ENCODE peak calls at places on chromosomes 11 and 22, in five cellular contexts. R, H, U, W and V are unnamed samples.

GRCh38 chr11:111942826-111943225 is 5.7 kb downstream of the DIXDC1 start:
- DNase-seq in R (no peak), H (no peak), U (peak; percentile 18), W (no peak), V (no peak)

GRCh38 chr11:120132645-120133185 is 5.2 kb downstream of the TRIM29 start:
- DNase-seq in R (no peak), H (no peak), U (no peak), W (no peak), V (peak; percentile 13)

GRCh38 chr22:24247011-24247507 is 2.2 kb upstream of the GGT5 start:
- DNase-seq in R (no peak), H (no peak), U (peak; percentile 51), W (no peak), V (no peak)

GRCh38 chr11:45238724-45239123 is 47.4 kb downstream of the SYT13 start:
- DNase-seq in R (peak; percentile 23), H (no peak), U (peak; percentile 48), W (no peak), V (no peak)

GRCh38 chr11:95652002-95652472 is 137.5 kb downstream of the FAM76B start:
- DNase-seq in R (no peak), H (no peak), U (no peak), W (no peak), V (no peak)

GRCh38 chr11:77299528-77299993 is 1.9 kb downstream of the GDPD4 start:
- DNase-seq in R (no peak), H (no peak), U (no peak), W (no peak), V (no peak)

GRCh38 chr11:32421992-32422391 is 13.3 kb downstream of the WT1 start:
- DNase-seq in R (no peak), H (no peak), U (no peak), W (no peak), V (no peak)

GRCh38 chr11:15159085-15159484 is 44.4 kb downstream of the INSC start:
- DNase-seq in R (peak; percentile 34), H (no peak), U (peak; percentile 67), W (no peak), V (peak; percentile 37)

GRCh38 chr11:67504950-67505561 is at the start of gene PITPNM1:
- DNase-seq in R (peak; percentile 82), H (no peak), U (peak; percentile 68), W (peak; percentile 66), V (peak; percentile 76)

GRCh38 chr11:35148163-35148562 is 9.2 kb downstream of the CD44 start:
- DNase-seq in R (no peak), H (no peak), U (no peak), W (no peak), V (no peak)

GRCh38 chr11:34075178-34075820 is 23.8 kb downstream of the CAPRIN1 start:
- DNase-seq in R (no peak), H (no peak), U (peak; percentile 66), W (no peak), V (no peak)

GRCh38 chr11:7278314-7278917 is 26.7 kb downstream of the SYT9 start:
- DNase-seq in R (peak; percentile 33), H (no peak), U (peak; percentile 16), W (peak; percentile 17), V (peak; percentile 37)

GRCh38 chr11:7270233-7270760 is 18.6 kb downstream of the SYT9 start:
- DNase-seq in R (no peak), H (no peak), U (no peak), W (no peak), V (no peak)

GRCh38 chr11:7279676-7280075 is 28.0 kb downstream of the SYT9 start:
- DNase-seq in R (no peak), H (no peak), U (no peak), W (no peak), V (no peak)

GRCh38 chr11:7272373-7272772 is 20.7 kb downstream of the SYT9 start:
- DNase-seq in R (no peak), H (no peak), U (no peak), W (no peak), V (no peak)

DNA sequence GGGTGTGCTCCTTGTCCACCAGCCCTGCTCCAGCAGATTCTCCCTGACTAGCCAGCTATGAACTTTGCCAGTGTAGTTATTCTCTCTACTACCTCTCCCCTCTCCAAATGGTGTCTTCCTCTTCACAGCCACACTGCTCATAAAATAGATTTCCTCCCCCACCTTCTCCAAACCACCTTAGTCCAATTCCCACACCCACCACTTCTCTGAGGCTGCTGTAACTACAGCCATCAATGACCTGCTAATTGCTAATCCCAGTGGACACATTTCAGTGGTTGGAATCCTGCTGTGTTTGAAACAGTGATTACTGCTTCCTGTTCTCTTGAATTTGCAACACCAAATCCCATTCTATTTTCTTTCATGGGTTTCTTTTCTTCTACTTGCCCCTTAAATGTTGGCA is 23.4 kb downstream of the SYT9 start:
- DNase-seq in R (no peak), H (no peak), U (no peak), W (no peak), V (no peak)
- H2AFZ ChIP-seq in R (no peak overlapping the region), H (no peak overlapping the region), U (no peak overlapping the region), W (no peak overlapping the region), V (no peak overlapping the region)

DNA sequence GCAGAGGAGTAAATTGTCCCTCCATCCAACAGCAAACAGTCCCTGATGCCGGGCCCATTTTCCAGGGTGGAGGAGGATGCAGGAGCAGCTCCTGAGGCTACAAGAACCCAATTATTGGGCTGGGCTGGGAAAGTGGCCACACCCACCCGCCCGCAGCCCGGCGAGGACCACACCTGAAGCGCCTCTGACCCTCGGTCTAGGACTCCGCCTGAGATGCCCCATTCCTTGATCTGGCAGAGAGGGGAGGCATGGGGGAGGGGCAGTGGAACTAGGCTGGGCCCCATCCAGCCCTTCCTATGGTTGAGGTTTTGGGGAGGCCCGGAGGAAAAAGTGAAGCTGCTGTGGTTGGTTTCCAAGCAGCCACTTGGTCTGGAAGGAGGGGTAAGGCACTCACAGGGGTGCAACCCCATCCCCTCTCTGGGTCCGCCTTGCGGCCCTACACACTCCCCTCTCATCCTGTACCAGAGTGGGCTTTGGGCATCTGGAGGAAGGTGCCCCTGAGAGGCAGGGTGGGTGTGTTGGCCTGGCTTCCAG is 2.4 kb upstream of the LGALS1 start:
- DNase-seq in R (no peak), H (no peak), U (no peak), W (no peak), V (no peak)
- H3K4ac ChIP-seq in R (no peak overlapping the region), H (no peak overlapping the region), U (no peak overlapping the region), W (no peak overlapping the region), V (no peak overlapping the region)

GRCh38 chr11:27720277-27720830 is 20.1 kb upstream of the BDNF start:
- DNase-seq in R (peak; percentile 68), H (no peak), U (peak; percentile 77), W (peak; percentile 88), V (peak; percentile 80)

GRCh38 chr11:27722117-27722844 is 22.0 kb upstream of the BDNF start:
- DNase-seq in R (no peak), H (no peak), U (peak; percentile 75), W (peak; percentile 36), V (peak; percentile 69)

GRCh38 chr11:27719575-27719925 is 19.3 kb upstream of the BDNF start:
- DNase-seq in R (no peak), H (no peak), U (no peak), W (no peak), V (no peak)

GRCh38 chr11:27722945-27723344 is 22.7 kb upstream of the BDNF start:
- DNase-seq in R (no peak), H (no peak), U (peak; percentile 55), W (no peak), V (peak; percentile 68)

GRCh38 chr11:27721505-27722116 is 21.4 kb upstream of the BDNF start:
- DNase-seq in R (no peak), H (no peak), U (peak; percentile 8), W (no peak), V (no peak)
- H2BK12ac ChIP-seq in R (no peak overlapping the region), H (peak overlapping the region; percentile 4), U (no peak overlapping the region), W (no peak overlapping the region), V (no peak overlapping the region)

GRCh38 chr11:92811341-92811740 is 158.1 kb upstream of the MTNR1B start:
- DNase-seq in R (peak; percentile 90), H (no peak), U (no peak), W (no peak), V (no peak)
- H2AFZ ChIP-seq in R (no peak overlapping the region), H (no peak overlapping the region), U (no peak overlapping the region), W (no peak overlapping the region), V (no peak overlapping the region)

DNA sequence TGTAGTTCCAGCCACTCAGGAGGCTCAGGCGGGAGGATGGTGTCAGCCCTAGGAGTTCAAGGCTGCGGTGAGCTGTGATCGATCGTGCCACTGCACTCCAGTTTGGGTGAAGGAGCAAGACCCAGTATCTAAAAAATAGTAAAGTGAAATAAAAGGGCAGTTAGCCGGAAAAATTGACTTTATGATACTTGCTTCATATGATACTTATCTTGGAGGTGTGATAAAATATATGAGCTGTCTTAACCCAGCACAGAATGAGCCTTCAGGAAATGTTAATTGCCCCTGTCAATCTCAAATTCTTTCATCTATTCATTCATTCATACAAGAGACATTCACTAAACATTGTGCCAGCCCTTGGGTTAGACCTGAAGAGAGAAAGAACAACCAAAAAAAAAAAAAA is 454.4 kb downstream of the MIAT start:
- DNase-seq in R (no peak), H (no peak), U (no peak), W (no peak), V (no peak)
- H3K4ac ChIP-seq in R (no peak overlapping the region), H (no peak overlapping the region), U (peak overlapping the region; percentile 96), W (no peak overlapping the region), V (no peak overlapping the region)

DNA sequence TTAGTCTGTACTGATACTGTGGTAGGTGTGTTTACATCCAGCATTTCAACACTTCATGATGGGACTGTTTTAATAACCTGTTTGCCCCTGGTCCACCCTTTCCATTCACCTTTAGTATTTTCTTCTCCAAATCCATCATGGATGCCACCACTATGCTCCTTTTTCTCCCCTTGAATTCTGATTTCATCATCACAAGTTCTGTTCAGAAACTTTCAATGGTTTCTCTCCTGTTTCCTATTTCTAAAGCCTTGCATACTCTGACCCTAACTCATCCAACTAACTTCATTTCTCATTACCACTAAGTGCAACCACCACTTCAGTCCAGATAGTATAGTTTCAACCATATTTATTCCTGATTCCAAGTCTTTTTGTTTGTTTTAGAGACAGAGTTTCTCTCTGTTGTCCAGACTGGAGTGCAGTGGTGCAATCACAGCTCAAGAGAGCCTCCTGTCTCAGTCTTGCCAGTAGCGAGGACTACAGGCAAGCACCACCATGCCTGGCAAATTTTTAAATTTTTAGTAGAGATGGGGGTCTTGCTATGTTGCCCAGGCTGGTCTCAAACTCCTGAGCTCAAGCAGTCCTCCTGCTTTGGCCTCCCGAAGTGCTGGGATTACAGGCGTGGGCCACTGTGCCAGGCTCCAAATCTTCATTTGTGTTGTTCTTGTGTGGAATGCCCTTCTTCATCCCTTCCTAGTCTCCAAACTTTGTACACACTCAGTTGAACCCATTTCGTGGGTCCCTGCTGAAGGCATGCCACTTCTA is 1.2 kb upstream of the LIN7C start:
- DNase-seq in R (no peak), H (no peak), U (peak; percentile 31), W (no peak), V (no peak)
- H2BK12ac ChIP-seq in R (no peak overlapping the region), H (no peak overlapping the region), U (no peak overlapping the region), W (no peak overlapping the region), V (no peak overlapping the region)